ENCODE peak calls at places on chromosomes 5 and 9, in four cellular contexts. B is brain microvascular endothelial cell, H is PC-3, K is BE2C. Y is an unnamed sample.

GRCh38 chr9:4114569-4115505 is 185.0 kb downstream of the GLIS3 start:
- DNase-seq in B (peak), H (no peak), K (no peak), Y (no peak)

GRCh38 chr9:19201899-19202891 is 28.3 kb upstream of the DENND4C start:
- DNase-seq in B (no peak), H (no peak), K (peak), Y (peak)

GRCh38 chr5:21774791-21775190 is 1078.4 kb downstream of the CDH12 start:
- DNase-seq in B (no peak), H (peak), K (no peak), Y (no peak)

GRCh38 chr9:19690128-19690527 is 98.7 kb downstream of the SLC24A2 start:
- DNase-seq in B (no peak), H (no peak), K (no peak), Y (no peak)

GRCh38 chr5:147530801-147531389 is 21.0 kb upstream of the DPYSL3 start:
- DNase-seq in B (peak), H (peak), K (no peak), Y (no peak)

GRCh38 chr5:101532430-101532829 is 629.3 kb upstream of the ST8SIA4 start:
- DNase-seq in B (no peak), H (no peak), K (no peak), Y (no peak)

GRCh38 chr5:178632305-178632704 is 5.5 kb upstream of the CLK4 start:
- DNase-seq in B (no peak), H (no peak), K (no peak), Y (no peak)

GRCh38 chr5:133763744-133764143 is 151.4 kb upstream of the FSTL4 start:
- DNase-seq in B (no peak), H (no peak), K (no peak), Y (no peak)

GRCh38 chr9:14344846-14345585 is 31.1 kb upstream of the NFIB start:
- DNase-seq in B (no peak), H (no peak), K (no peak), Y (peak)

GRCh38 chr5:66680804-66681203 is 84.6 kb downstream of the MAST4 start:
- DNase-seq in B (no peak), H (no peak), K (no peak), Y (no peak)

GRCh38 chr5:159102294-159102934 is 2.7 kb upstream of the EBF1 start:
- DNase-seq in B (no peak), H (no peak), K (no peak), Y (no peak)

GRCh38 chr5:151139015-151139414 is 18.6 kb downstream of the ANXA6 start:
- DNase-seq in B (no peak), H (no peak), K (no peak), Y (no peak)

GRCh38 chr5:73654171-73654811 is 28.3 kb downstream of the ARHGEF28 start:
- DNase-seq in B (no peak), H (peak), K (peak), Y (no peak)

GRCh38 chr5:32244017-32244416 is 68.7 kb downstream of the MTMR12 start:
- DNase-seq in B (no peak), H (no peak), K (no peak), Y (no peak)

GRCh38 chr5:154945695-154946301 is 4.9 kb downstream of the MRPL22 start:
- DNase-seq in B (no peak), H (peak), K (no peak), Y (no peak)

GRCh38 chr5:136484808-136485207 is 119.5 kb upstream of the TRPC7 start:
- DNase-seq in B (no peak), H (no peak), K (no peak), Y (no peak)

GRCh38 chr9:93255994-93256877 is 72.3 kb downstream of the WNK2 start:
- DNase-seq in B (no peak), H (no peak), K (no peak), Y (no peak)

GRCh38 chr5:131496400-131496713 is 138.7 kb downstream of the RAPGEF6 start:
- DNase-seq in B (no peak), H (no peak), K (no peak), Y (no peak)

GRCh38 chr5:83789376-83789775 is 68.7 kb upstream of the HAPLN1 start:
- DNase-seq in B (no peak), H (no peak), K (no peak), Y (no peak)

GRCh38 chr9:15349892-15350761 is 43.1 kb upstream of the TTC39B start:
- DNase-seq in B (peak), H (peak), K (peak), Y (no peak)

GRCh38 chr5:144205141-144205551 is 34.5 kb downstream of the KCTD16 start:
- DNase-seq in B (peak), H (peak), K (peak), Y (peak)

GRCh38 chr5:55982957-55983381 is 11.8 kb downstream of the IL6ST start:
- DNase-seq in B (no peak), H (peak), K (peak), Y (no peak)

GRCh38 chr9:112384690-112385089 is 4.8 kb downstream of the HSDL2 start:
- DNase-seq in B (no peak), H (no peak), K (no peak), Y (no peak)

GRCh38 chr9:130292104-130292503 is 26.5 kb downstream of the HMCN2 start:
- DNase-seq in B (no peak), H (no peak), K (no peak), Y (no peak)

GRCh38 chr9:100222674-100223073 is 123.6 kb downstream of the INVS start:
- DNase-seq in B (no peak), H (peak), K (no peak), Y (no peak)
- TF ChIP-seq CTCF in B (peak), H (peak), K (peak), Y (no peak)

DNA sequence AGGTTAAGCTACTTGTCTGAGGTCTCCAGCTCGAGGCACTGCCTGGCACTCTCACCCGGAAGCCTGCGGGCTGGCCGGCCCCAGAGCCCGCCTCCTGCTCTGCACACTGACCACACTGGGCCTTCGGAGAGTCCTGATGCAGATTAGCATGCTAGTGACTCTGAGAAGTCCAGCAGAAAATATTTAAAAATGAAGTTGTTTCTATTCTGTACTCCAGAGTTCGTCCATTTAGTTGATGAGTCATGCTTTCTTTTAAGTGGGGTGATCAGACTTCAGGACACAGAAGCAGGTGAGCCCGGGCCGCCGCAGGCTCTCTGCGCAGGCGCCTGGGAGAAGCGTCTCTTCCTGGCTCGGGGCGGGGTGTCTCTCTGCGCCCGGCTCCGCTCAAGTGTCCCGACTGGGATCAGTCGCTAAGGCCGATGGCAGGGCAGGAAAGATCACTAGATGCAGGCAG is 32.5 kb downstream of the FAM240B start:
- DNase-seq in B (no peak), H (peak), K (no peak), Y (no peak)
- TF ChIP-seq CTCF in B (no peak), H (no peak), K (no peak), Y (no peak)

GRCh38 chr5:179680780-179681411 is at the start of gene CBY3:
- DNase-seq in B (no peak), H (peak), K (no peak), Y (no peak)

GRCh38 chr5:179678238-179679013 is 2.4 kb downstream of the CBY3 start:
- DNase-seq in B (peak), H (peak), K (peak), Y (peak)

GRCh38 chr5:179680014-179680779 is 637 bp downstream of the CBY3 start:
- DNase-seq in B (no peak), H (no peak), K (no peak), Y (no peak)

GRCh38 chr5:179679014-179679674 is 1.7 kb downstream of the CBY3 start:
- DNase-seq in B (peak), H (no peak), K (peak), Y (peak)
- TF ChIP-seq CTCF in B (peak), H (no peak), K (no peak), Y (peak)

DNA sequence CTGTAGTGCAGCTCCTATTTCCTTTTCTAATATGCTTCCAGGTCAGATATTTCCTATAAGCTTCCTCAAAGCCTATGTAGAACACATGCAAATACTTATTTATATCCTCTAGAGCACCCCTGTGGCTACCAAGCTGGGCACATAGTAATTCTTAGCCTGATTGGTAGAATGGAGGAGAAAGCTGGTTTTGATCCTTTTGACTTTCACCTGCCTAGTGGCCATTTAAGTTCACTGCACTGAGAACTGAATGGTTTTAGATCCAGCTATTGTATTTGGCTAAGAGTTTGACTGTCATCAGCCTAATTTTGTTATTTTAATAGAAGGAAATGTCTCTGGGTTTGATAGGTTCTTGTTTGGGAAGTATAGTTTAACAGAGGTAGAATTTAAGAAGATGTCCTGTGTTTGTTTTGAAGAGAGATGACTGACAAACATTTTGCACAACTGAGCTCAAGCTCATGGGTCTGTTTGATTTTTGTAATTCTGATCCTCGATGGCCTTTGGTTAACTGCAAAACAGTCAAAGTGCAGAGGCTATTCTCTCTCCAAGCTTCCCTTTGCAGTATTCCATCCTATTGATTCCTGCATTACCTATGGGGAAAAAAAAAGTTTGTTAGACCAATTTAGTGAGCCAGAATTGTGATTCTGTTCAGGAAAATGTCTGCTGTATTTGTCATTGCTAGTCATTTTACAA is 85.4 kb downstream of the KCNN2 start:
- DNase-seq in B (no peak), H (peak), K (no peak), Y (no peak)
- TF ChIP-seq CTCF in B (peak), H (no peak), K (peak), Y (peak)

DNA sequence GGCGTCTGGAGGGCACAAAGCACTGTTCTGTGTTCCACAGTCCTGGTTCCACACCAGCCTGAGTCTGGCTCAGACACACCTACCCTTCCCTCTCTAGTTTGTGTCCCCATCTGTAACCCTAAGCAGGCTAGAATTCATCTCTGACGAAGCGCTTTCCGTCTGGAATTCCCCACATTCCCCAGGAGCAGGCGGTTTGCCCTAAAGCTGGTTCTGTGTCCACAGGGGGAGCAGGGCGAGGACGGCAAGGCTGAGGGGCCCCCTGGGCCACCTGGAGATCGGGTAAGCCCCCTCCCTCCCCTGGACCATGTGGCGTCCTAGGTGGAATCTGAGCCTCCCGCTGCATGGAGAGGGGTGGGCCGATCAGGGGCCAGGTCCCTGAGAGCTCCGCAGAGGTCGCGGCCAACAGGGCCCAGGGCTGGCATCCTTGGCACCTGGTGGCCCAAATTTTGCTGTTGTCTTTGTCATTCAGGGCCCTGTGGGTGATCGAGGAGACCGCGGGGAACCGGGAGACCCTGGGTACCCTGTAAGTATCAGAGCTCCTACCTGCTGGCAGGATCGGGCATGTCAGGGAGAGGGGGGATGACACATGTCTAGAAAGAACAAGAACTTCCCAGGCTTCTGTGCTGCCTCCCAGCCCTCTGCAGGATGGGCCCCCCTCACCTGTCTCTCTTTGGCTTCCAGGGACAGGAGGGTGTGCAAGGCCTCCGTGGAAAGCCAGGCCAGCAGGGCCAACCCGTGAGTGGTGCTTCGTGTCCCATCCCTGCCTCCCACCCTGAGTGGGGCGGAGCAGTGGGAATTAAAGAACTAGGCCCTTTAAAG is 34.5 kb upstream of the ORM1 start:
- DNase-seq in B (peak), H (peak), K (no peak), Y (peak)
- TF ChIP-seq CTCF in B (peak), H (no peak), K (no peak), Y (no peak)

GRCh38 chr9:2874001-2874750 is 30.3 kb upstream of the PUM3 start:
- DNase-seq in B (peak), H (no peak), K (no peak), Y (no peak)

GRCh38 chr9:2875218-2875977 is 31.5 kb upstream of the PUM3 start:
- DNase-seq in B (no peak), H (no peak), K (no peak), Y (no peak)

GRCh38 chr9:2870340-2870739 is 26.4 kb upstream of the PUM3 start:
- DNase-seq in B (no peak), H (no peak), K (no peak), Y (no peak)

GRCh38 chr9:2872941-2873323 is 29.0 kb upstream of the PUM3 start:
- DNase-seq in B (no peak), H (no peak), K (no peak), Y (no peak)

GRCh38 chr9:2872307-2872940 is 28.5 kb upstream of the PUM3 start:
- DNase-seq in B (peak), H (peak), K (no peak), Y (peak)
- TF ChIP-seq CTCF in B (peak), H (peak), K (peak), Y (peak)

Y was measured in nephron progenitor cell.